ENCODE peak calls at places on chromosome 5, in five cellular contexts. E is naive B cell; G is testis; L is stimulated activated CD4-positive, alpha-beta T cell treated with anti-CD3 and anti-CD28 coated beads, Interleukin-2, amount 100 ng/mL, for 48 hours; H is GM23248. X is an unnamed sample.

GRCh38 chr5:138954257-138955012 is 79.3 kb upstream of the LRRTM2 start:
- DNase-seq in H (no peak), E (no peak), G (no peak), L (no peak), X (no peak)

GRCh38 chr5:58318468-58318867 is 141.4 kb downstream of the PLK2 start:
- DNase-seq in G (no peak), L (no peak), H (peak), E (no peak), X (no peak)

GRCh38 chr5:41843456-41844112 is 26.6 kb downstream of the OXCT1 start:
- DNase-seq in G (peak), E (no peak), H (peak), L (no peak), X (no peak)

GRCh38 chr5:152632380-152632779 is 227.3 kb upstream of the NMUR2 start:
- DNase-seq in G (no peak), H (no peak), L (no peak), E (no peak), X (no peak)

GRCh38 chr5:140398379-140398811 is 3.2 kb upstream of the ANKHD1 start:
- DNase-seq in L (no peak), E (no peak), H (peak), G (no peak), X (no peak)

GRCh38 chr5:25544652-25545249 is 900.0 kb upstream of the CDH10 start:
- DNase-seq in H (peak), G (peak), L (no peak), E (no peak), X (peak)

GRCh38 chr5:180604271-180604670 is 13.0 kb upstream of the SCGB3A1 start:
- DNase-seq in G (no peak), E (no peak), H (no peak), L (no peak), X (no peak)

GRCh38 chr5:134462761-134463160 is 51.1 kb upstream of the CDKN2AIPNL start:
- DNase-seq in E (no peak), G (no peak), L (no peak), H (no peak), X (no peak)

GRCh38 chr5:132056610-132057497 is 3.6 kb upstream of the IL3 start:
- DNase-seq in L (no peak), E (no peak), H (no peak), G (peak), X (no peak)

GRCh38 chr5:32261198-32261597 is 51.5 kb downstream of the MTMR12 start:
- DNase-seq in E (no peak), G (no peak), L (peak), H (no peak), X (no peak)

X was measured in Panc1.